ENCODE peak calls at places on chromosome 19, in ten cellular contexts. One of them, this sample, is unnamed.

GRCh38 chr19:46413262-46414031 is at the start of gene CCDC8:
- DNase-seq in ACHN: peak; percentile 92
- DNase-seq in stimulated activated CD8-positive, alpha-beta memory T cell treated with anti-CD3 and anti-CD28 coated beads, Interleukin-2, amount 100 ng/mL, for 48 hours: no peak
- DNase-seq in activated T-cell treated with anti-CD3 and anti-CD28 coated beads, Interleukin-2, amount 50 U/mL, for 4 hours: no peak
- DNase-seq in B cell: no peak
- DNase-seq in HCEC 1CT: peak; percentile 33
- DNase-seq in NCI-H2171 treated with DMSO at 0.1 percent for 48 hours: peak; percentile 92
- DNase-seq in NCI-H1105: peak; percentile 95
- DNase-seq in activated naive CD8-positive, alpha-beta T cell treated with anti-CD3 and anti-CD28 coated beads, Interleukin-2, amount 50 U/mL, for 24 hours: no peak
- DNase-seq in adipocyte: peak; percentile 90
- DNase-seq in this sample: peak; percentile 74

GRCh38 chr19:49514151-49514550 is 1.7 kb downstream of the FCGRT start:
- DNase-seq in ACHN: no peak
- DNase-seq in stimulated activated CD8-positive, alpha-beta memory T cell treated with anti-CD3 and anti-CD28 coated beads, Interleukin-2, amount 100 ng/mL, for 48 hours: no peak
- DNase-seq in activated T-cell treated with anti-CD3 and anti-CD28 coated beads, Interleukin-2, amount 50 U/mL, for 4 hours: no peak
- DNase-seq in B cell: no peak
- DNase-seq in HCEC 1CT: no peak
- DNase-seq in NCI-H2171 treated with DMSO at 0.1 percent for 48 hours: peak; percentile 43
- DNase-seq in NCI-H1105: no peak
- DNase-seq in activated naive CD8-positive, alpha-beta T cell treated with anti-CD3 and anti-CD28 coated beads, Interleukin-2, amount 50 U/mL, for 24 hours: no peak
- DNase-seq in adipocyte: no peak
- DNase-seq in this sample: no peak

GRCh38 chr19:39814595-39814994 is 19.4 kb downstream of the DYRK1B start:
- DNase-seq in ACHN: no peak
- DNase-seq in stimulated activated CD8-positive, alpha-beta memory T cell treated with anti-CD3 and anti-CD28 coated beads, Interleukin-2, amount 100 ng/mL, for 48 hours: no peak
- DNase-seq in activated T-cell treated with anti-CD3 and anti-CD28 coated beads, Interleukin-2, amount 50 U/mL, for 4 hours: no peak
- DNase-seq in B cell: no peak
- DNase-seq in HCEC 1CT: peak; percentile 7
- DNase-seq in NCI-H2171 treated with DMSO at 0.1 percent for 48 hours: no peak
- DNase-seq in NCI-H1105: no peak
- DNase-seq in activated naive CD8-positive, alpha-beta T cell treated with anti-CD3 and anti-CD28 coated beads, Interleukin-2, amount 50 U/mL, for 24 hours: no peak
- DNase-seq in adipocyte: peak; percentile 23
- DNase-seq in this sample: no peak

GRCh38 chr19:5122671-5123409 is 153.9 kb downstream of the KDM4B start:
- DNase-seq in ACHN: no peak
- DNase-seq in stimulated activated CD8-positive, alpha-beta memory T cell treated with anti-CD3 and anti-CD28 coated beads, Interleukin-2, amount 100 ng/mL, for 48 hours: no peak
- DNase-seq in activated T-cell treated with anti-CD3 and anti-CD28 coated beads, Interleukin-2, amount 50 U/mL, for 4 hours: no peak
- DNase-seq in B cell: no peak
- DNase-seq in HCEC 1CT: no peak
- DNase-seq in NCI-H2171 treated with DMSO at 0.1 percent for 48 hours: no peak
- DNase-seq in NCI-H1105: no peak
- DNase-seq in activated naive CD8-positive, alpha-beta T cell treated with anti-CD3 and anti-CD28 coated beads, Interleukin-2, amount 50 U/mL, for 24 hours: no peak
- DNase-seq in adipocyte: no peak
- DNase-seq in this sample: no peak

GRCh38 chr19:50427997-50428425 is 4.7 kb upstream of the MYBPC2 start:
- DNase-seq in ACHN: peak; percentile 84
- DNase-seq in stimulated activated CD8-positive, alpha-beta memory T cell treated with anti-CD3 and anti-CD28 coated beads, Interleukin-2, amount 100 ng/mL, for 48 hours: no peak
- DNase-seq in activated T-cell treated with anti-CD3 and anti-CD28 coated beads, Interleukin-2, amount 50 U/mL, for 4 hours: no peak
- DNase-seq in B cell: peak; percentile 81
- DNase-seq in HCEC 1CT: peak; percentile 28
- DNase-seq in NCI-H2171 treated with DMSO at 0.1 percent for 48 hours: peak; percentile 11
- DNase-seq in NCI-H1105: no peak
- DNase-seq in activated naive CD8-positive, alpha-beta T cell treated with anti-CD3 and anti-CD28 coated beads, Interleukin-2, amount 50 U/mL, for 24 hours: peak; percentile 41
- DNase-seq in adipocyte: peak; percentile 69
- DNase-seq in this sample: peak; percentile 73

GRCh38 chr19:47274891-47275865 is 493 bp downstream of the INAFM1 start:
- DNase-seq in ACHN: no peak
- DNase-seq in stimulated activated CD8-positive, alpha-beta memory T cell treated with anti-CD3 and anti-CD28 coated beads, Interleukin-2, amount 100 ng/mL, for 48 hours: no peak
- DNase-seq in activated T-cell treated with anti-CD3 and anti-CD28 coated beads, Interleukin-2, amount 50 U/mL, for 4 hours: peak; percentile 27
- DNase-seq in B cell: no peak
- DNase-seq in HCEC 1CT: peak; percentile 17
- DNase-seq in NCI-H2171 treated with DMSO at 0.1 percent for 48 hours: peak; percentile 23
- DNase-seq in NCI-H1105: peak; percentile 27
- DNase-seq in activated naive CD8-positive, alpha-beta T cell treated with anti-CD3 and anti-CD28 coated beads, Interleukin-2, amount 50 U/mL, for 24 hours: peak; percentile 26
- DNase-seq in adipocyte: no peak
- DNase-seq in this sample: peak; percentile 64

GRCh38 chr19:6164906-6165531 is 29.6 kb downstream of the ACSBG2 start:
- DNase-seq in ACHN: no peak
- DNase-seq in stimulated activated CD8-positive, alpha-beta memory T cell treated with anti-CD3 and anti-CD28 coated beads, Interleukin-2, amount 100 ng/mL, for 48 hours: no peak
- DNase-seq in activated T-cell treated with anti-CD3 and anti-CD28 coated beads, Interleukin-2, amount 50 U/mL, for 4 hours: no peak
- DNase-seq in B cell: no peak
- DNase-seq in HCEC 1CT: no peak
- DNase-seq in NCI-H2171 treated with DMSO at 0.1 percent for 48 hours: no peak
- DNase-seq in NCI-H1105: no peak
- DNase-seq in activated naive CD8-positive, alpha-beta T cell treated with anti-CD3 and anti-CD28 coated beads, Interleukin-2, amount 50 U/mL, for 24 hours: no peak
- DNase-seq in adipocyte: no peak
- DNase-seq in this sample: peak; percentile 5

GRCh38 chr19:1373042-1373533 is 10.6 kb upstream of the NDUFS7 start:
- DNase-seq in ACHN: no peak
- DNase-seq in stimulated activated CD8-positive, alpha-beta memory T cell treated with anti-CD3 and anti-CD28 coated beads, Interleukin-2, amount 100 ng/mL, for 48 hours: no peak
- DNase-seq in activated T-cell treated with anti-CD3 and anti-CD28 coated beads, Interleukin-2, amount 50 U/mL, for 4 hours: no peak
- DNase-seq in B cell: no peak
- DNase-seq in HCEC 1CT: no peak
- DNase-seq in NCI-H2171 treated with DMSO at 0.1 percent for 48 hours: no peak
- DNase-seq in NCI-H1105: no peak
- DNase-seq in activated naive CD8-positive, alpha-beta T cell treated with anti-CD3 and anti-CD28 coated beads, Interleukin-2, amount 50 U/mL, for 24 hours: no peak
- DNase-seq in adipocyte: no peak
- DNase-seq in this sample: no peak

GRCh38 chr19:34556500-34556899 is 74.9 kb downstream of the WTIP start:
- DNase-seq in ACHN: peak; percentile 9
- DNase-seq in stimulated activated CD8-positive, alpha-beta memory T cell treated with anti-CD3 and anti-CD28 coated beads, Interleukin-2, amount 100 ng/mL, for 48 hours: no peak
- DNase-seq in activated T-cell treated with anti-CD3 and anti-CD28 coated beads, Interleukin-2, amount 50 U/mL, for 4 hours: no peak
- DNase-seq in B cell: no peak
- DNase-seq in HCEC 1CT: no peak
- DNase-seq in NCI-H2171 treated with DMSO at 0.1 percent for 48 hours: no peak
- DNase-seq in NCI-H1105: no peak
- DNase-seq in activated naive CD8-positive, alpha-beta T cell treated with anti-CD3 and anti-CD28 coated beads, Interleukin-2, amount 50 U/mL, for 24 hours: peak; percentile 32
- DNase-seq in adipocyte: peak; percentile 17
- DNase-seq in this sample: peak; percentile 66

GRCh38 chr19:40057166-40057565 is 1.1 kb upstream of the ZNF780B start:
- DNase-seq in ACHN: no peak
- DNase-seq in stimulated activated CD8-positive, alpha-beta memory T cell treated with anti-CD3 and anti-CD28 coated beads, Interleukin-2, amount 100 ng/mL, for 48 hours: no peak
- DNase-seq in activated T-cell treated with anti-CD3 and anti-CD28 coated beads, Interleukin-2, amount 50 U/mL, for 4 hours: no peak
- DNase-seq in B cell: no peak
- DNase-seq in HCEC 1CT: no peak
- DNase-seq in NCI-H2171 treated with DMSO at 0.1 percent for 48 hours: no peak
- DNase-seq in NCI-H1105: no peak
- DNase-seq in activated naive CD8-positive, alpha-beta T cell treated with anti-CD3 and anti-CD28 coated beads, Interleukin-2, amount 50 U/mL, for 24 hours: no peak
- DNase-seq in adipocyte: no peak
- DNase-seq in this sample: no peak

GRCh38 chr19:58518261-58519086 is 1.1 kb downstream of the ZBTB45 start:
- DNase-seq in ACHN: no peak
- DNase-seq in stimulated activated CD8-positive, alpha-beta memory T cell treated with anti-CD3 and anti-CD28 coated beads, Interleukin-2, amount 100 ng/mL, for 48 hours: no peak
- DNase-seq in activated T-cell treated with anti-CD3 and anti-CD28 coated beads, Interleukin-2, amount 50 U/mL, for 4 hours: no peak
- DNase-seq in B cell: peak; percentile 27
- DNase-seq in HCEC 1CT: no peak
- DNase-seq in NCI-H2171 treated with DMSO at 0.1 percent for 48 hours: no peak
- DNase-seq in NCI-H1105: no peak
- DNase-seq in activated naive CD8-positive, alpha-beta T cell treated with anti-CD3 and anti-CD28 coated beads, Interleukin-2, amount 50 U/mL, for 24 hours: no peak
- DNase-seq in adipocyte: peak; percentile 20
- DNase-seq in this sample: peak; percentile 30

GRCh38 chr19:34503546-34504272 is 22.2 kb downstream of the WTIP start:
- DNase-seq in ACHN: no peak
- DNase-seq in stimulated activated CD8-positive, alpha-beta memory T cell treated with anti-CD3 and anti-CD28 coated beads, Interleukin-2, amount 100 ng/mL, for 48 hours: no peak
- DNase-seq in activated T-cell treated with anti-CD3 and anti-CD28 coated beads, Interleukin-2, amount 50 U/mL, for 4 hours: no peak
- DNase-seq in B cell: peak; percentile 17
- DNase-seq in HCEC 1CT: no peak
- DNase-seq in NCI-H2171 treated with DMSO at 0.1 percent for 48 hours: no peak
- DNase-seq in NCI-H1105: no peak
- DNase-seq in activated naive CD8-positive, alpha-beta T cell treated with anti-CD3 and anti-CD28 coated beads, Interleukin-2, amount 50 U/mL, for 24 hours: no peak
- DNase-seq in adipocyte: no peak
- DNase-seq in this sample: no peak

GRCh38 chr19:33377586-33378475 is 4.3 kb downstream of the CEBPG start:
- DNase-seq in ACHN: no peak
- DNase-seq in stimulated activated CD8-positive, alpha-beta memory T cell treated with anti-CD3 and anti-CD28 coated beads, Interleukin-2, amount 100 ng/mL, for 48 hours: no peak
- DNase-seq in activated T-cell treated with anti-CD3 and anti-CD28 coated beads, Interleukin-2, amount 50 U/mL, for 4 hours: no peak
- DNase-seq in B cell: no peak
- DNase-seq in HCEC 1CT: no peak
- DNase-seq in NCI-H2171 treated with DMSO at 0.1 percent for 48 hours: no peak
- DNase-seq in NCI-H1105: no peak
- DNase-seq in activated naive CD8-positive, alpha-beta T cell treated with anti-CD3 and anti-CD28 coated beads, Interleukin-2, amount 50 U/mL, for 24 hours: no peak
- DNase-seq in adipocyte: no peak
- DNase-seq in this sample: peak; percentile 76

GRCh38 chr19:13953021-13953531 is 767 bp downstream of the DCAF15 start:
- DNase-seq in ACHN: peak; percentile 48
- DNase-seq in stimulated activated CD8-positive, alpha-beta memory T cell treated with anti-CD3 and anti-CD28 coated beads, Interleukin-2, amount 100 ng/mL, for 48 hours: no peak
- DNase-seq in activated T-cell treated with anti-CD3 and anti-CD28 coated beads, Interleukin-2, amount 50 U/mL, for 4 hours: no peak
- DNase-seq in B cell: no peak
- DNase-seq in HCEC 1CT: peak; percentile 55
- DNase-seq in NCI-H2171 treated with DMSO at 0.1 percent for 48 hours: no peak
- DNase-seq in NCI-H1105: no peak
- DNase-seq in activated naive CD8-positive, alpha-beta T cell treated with anti-CD3 and anti-CD28 coated beads, Interleukin-2, amount 50 U/mL, for 24 hours: peak; percentile 12
- DNase-seq in adipocyte: peak; percentile 70
- DNase-seq in this sample: peak; percentile 87

GRCh38 chr19:458091-459042 is 2.5 kb downstream of the SHC2 start:
- DNase-seq in ACHN: no peak
- DNase-seq in stimulated activated CD8-positive, alpha-beta memory T cell treated with anti-CD3 and anti-CD28 coated beads, Interleukin-2, amount 100 ng/mL, for 48 hours: no peak
- DNase-seq in activated T-cell treated with anti-CD3 and anti-CD28 coated beads, Interleukin-2, amount 50 U/mL, for 4 hours: no peak
- DNase-seq in B cell: no peak
- DNase-seq in HCEC 1CT: no peak
- DNase-seq in NCI-H2171 treated with DMSO at 0.1 percent for 48 hours: no peak
- DNase-seq in NCI-H1105: no peak
- DNase-seq in activated naive CD8-positive, alpha-beta T cell treated with anti-CD3 and anti-CD28 coated beads, Interleukin-2, amount 50 U/mL, for 24 hours: no peak
- DNase-seq in adipocyte: no peak
- DNase-seq in this sample: no peak

GRCh38 chr19:19232231-19232630 is 20.5 kb downstream of the NCAN start:
- DNase-seq in ACHN: no peak
- DNase-seq in stimulated activated CD8-positive, alpha-beta memory T cell treated with anti-CD3 and anti-CD28 coated beads, Interleukin-2, amount 100 ng/mL, for 48 hours: no peak
- DNase-seq in activated T-cell treated with anti-CD3 and anti-CD28 coated beads, Interleukin-2, amount 50 U/mL, for 4 hours: no peak
- DNase-seq in B cell: no peak
- DNase-seq in HCEC 1CT: no peak
- DNase-seq in NCI-H2171 treated with DMSO at 0.1 percent for 48 hours: peak; percentile 81
- DNase-seq in NCI-H1105: no peak
- DNase-seq in activated naive CD8-positive, alpha-beta T cell treated with anti-CD3 and anti-CD28 coated beads, Interleukin-2, amount 50 U/mL, for 24 hours: no peak
- DNase-seq in adipocyte: no peak
- DNase-seq in this sample: no peak

GRCh38 chr19:21128901-21129698 is 12.7 kb upstream of the ZNF431 start:
- DNase-seq in ACHN: no peak
- DNase-seq in stimulated activated CD8-positive, alpha-beta memory T cell treated with anti-CD3 and anti-CD28 coated beads, Interleukin-2, amount 100 ng/mL, for 48 hours: no peak
- DNase-seq in activated T-cell treated with anti-CD3 and anti-CD28 coated beads, Interleukin-2, amount 50 U/mL, for 4 hours: no peak
- DNase-seq in B cell: no peak
- DNase-seq in HCEC 1CT: no peak
- DNase-seq in NCI-H2171 treated with DMSO at 0.1 percent for 48 hours: no peak
- DNase-seq in NCI-H1105: no peak
- DNase-seq in activated naive CD8-positive, alpha-beta T cell treated with anti-CD3 and anti-CD28 coated beads, Interleukin-2, amount 50 U/mL, for 24 hours: no peak
- DNase-seq in adipocyte: no peak
- DNase-seq in this sample: no peak

GRCh38 chr19:572891-573825 is 762 bp downstream of the BSG start:
- DNase-seq in ACHN: peak; percentile 59
- DNase-seq in stimulated activated CD8-positive, alpha-beta memory T cell treated with anti-CD3 and anti-CD28 coated beads, Interleukin-2, amount 100 ng/mL, for 48 hours: no peak
- DNase-seq in activated T-cell treated with anti-CD3 and anti-CD28 coated beads, Interleukin-2, amount 50 U/mL, for 4 hours: no peak
- DNase-seq in B cell: no peak
- DNase-seq in HCEC 1CT: peak; percentile 41
- DNase-seq in NCI-H2171 treated with DMSO at 0.1 percent for 48 hours: peak; percentile 40
- DNase-seq in NCI-H1105: no peak
- DNase-seq in activated naive CD8-positive, alpha-beta T cell treated with anti-CD3 and anti-CD28 coated beads, Interleukin-2, amount 50 U/mL, for 24 hours: no peak
- DNase-seq in adipocyte: peak; percentile 80
- DNase-seq in this sample: peak; percentile 82

GRCh38 chr19:47020992-47021496 is 1.4 kb downstream of the NPAS1 start:
- DNase-seq in ACHN: no peak
- DNase-seq in stimulated activated CD8-positive, alpha-beta memory T cell treated with anti-CD3 and anti-CD28 coated beads, Interleukin-2, amount 100 ng/mL, for 48 hours: no peak
- DNase-seq in activated T-cell treated with anti-CD3 and anti-CD28 coated beads, Interleukin-2, amount 50 U/mL, for 4 hours: no peak
- DNase-seq in B cell: no peak
- DNase-seq in HCEC 1CT: no peak
- DNase-seq in NCI-H2171 treated with DMSO at 0.1 percent for 48 hours: no peak
- DNase-seq in NCI-H1105: no peak
- DNase-seq in activated naive CD8-positive, alpha-beta T cell treated with anti-CD3 and anti-CD28 coated beads, Interleukin-2, amount 50 U/mL, for 24 hours: no peak
- DNase-seq in adipocyte: peak; percentile 42
- DNase-seq in this sample: peak; percentile 65

GRCh38 chr19:51514866-51515481 is 13.4 kb upstream of the SIGLEC12 start:
- DNase-seq in ACHN: peak; percentile 53
- DNase-seq in stimulated activated CD8-positive, alpha-beta memory T cell treated with anti-CD3 and anti-CD28 coated beads, Interleukin-2, amount 100 ng/mL, for 48 hours: no peak
- DNase-seq in activated T-cell treated with anti-CD3 and anti-CD28 coated beads, Interleukin-2, amount 50 U/mL, for 4 hours: no peak
- DNase-seq in B cell: peak; percentile 57
- DNase-seq in HCEC 1CT: peak; percentile 24
- DNase-seq in NCI-H2171 treated with DMSO at 0.1 percent for 48 hours: peak; percentile 43
- DNase-seq in NCI-H1105: peak; percentile 19
- DNase-seq in activated naive CD8-positive, alpha-beta T cell treated with anti-CD3 and anti-CD28 coated beads, Interleukin-2, amount 50 U/mL, for 24 hours: no peak
- DNase-seq in adipocyte: peak; percentile 76
- DNase-seq in this sample: peak; percentile 65

GRCh38 chr19:8536282-8536681 is 22.3 kb upstream of the ZNF414 start:
- DNase-seq in ACHN: no peak
- DNase-seq in stimulated activated CD8-positive, alpha-beta memory T cell treated with anti-CD3 and anti-CD28 coated beads, Interleukin-2, amount 100 ng/mL, for 48 hours: no peak
- DNase-seq in activated T-cell treated with anti-CD3 and anti-CD28 coated beads, Interleukin-2, amount 50 U/mL, for 4 hours: no peak
- DNase-seq in B cell: no peak
- DNase-seq in HCEC 1CT: no peak
- DNase-seq in NCI-H2171 treated with DMSO at 0.1 percent for 48 hours: no peak
- DNase-seq in NCI-H1105: no peak
- DNase-seq in activated naive CD8-positive, alpha-beta T cell treated with anti-CD3 and anti-CD28 coated beads, Interleukin-2, amount 50 U/mL, for 24 hours: no peak
- DNase-seq in adipocyte: no peak
- DNase-seq in this sample: no peak

GRCh38 chr19:55676384-55676783 is 1.4 kb downstream of the EPN1 start:
- DNase-seq in ACHN: no peak
- DNase-seq in stimulated activated CD8-positive, alpha-beta memory T cell treated with anti-CD3 and anti-CD28 coated beads, Interleukin-2, amount 100 ng/mL, for 48 hours: no peak
- DNase-seq in activated T-cell treated with anti-CD3 and anti-CD28 coated beads, Interleukin-2, amount 50 U/mL, for 4 hours: no peak
- DNase-seq in B cell: no peak
- DNase-seq in HCEC 1CT: peak; percentile 18
- DNase-seq in NCI-H2171 treated with DMSO at 0.1 percent for 48 hours: no peak
- DNase-seq in NCI-H1105: no peak
- DNase-seq in activated naive CD8-positive, alpha-beta T cell treated with anti-CD3 and anti-CD28 coated beads, Interleukin-2, amount 50 U/mL, for 24 hours: no peak
- DNase-seq in adipocyte: peak; percentile 15
- DNase-seq in this sample: peak; percentile 56

GRCh38 chr19:33060586-33060985 is 4.1 kb downstream of the RHPN2 start:
- DNase-seq in ACHN: no peak
- DNase-seq in stimulated activated CD8-positive, alpha-beta memory T cell treated with anti-CD3 and anti-CD28 coated beads, Interleukin-2, amount 100 ng/mL, for 48 hours: no peak
- DNase-seq in activated T-cell treated with anti-CD3 and anti-CD28 coated beads, Interleukin-2, amount 50 U/mL, for 4 hours: no peak
- DNase-seq in B cell: no peak
- DNase-seq in HCEC 1CT: no peak
- DNase-seq in NCI-H2171 treated with DMSO at 0.1 percent for 48 hours: no peak
- DNase-seq in NCI-H1105: no peak
- DNase-seq in activated naive CD8-positive, alpha-beta T cell treated with anti-CD3 and anti-CD28 coated beads, Interleukin-2, amount 50 U/mL, for 24 hours: no peak
- DNase-seq in adipocyte: no peak
- DNase-seq in this sample: no peak

GRCh38 chr19:5826531-5827341 is 12.8 kb downstream of the FUT6 start:
- DNase-seq in ACHN: peak; percentile 82
- DNase-seq in stimulated activated CD8-positive, alpha-beta memory T cell treated with anti-CD3 and anti-CD28 coated beads, Interleukin-2, amount 100 ng/mL, for 48 hours: no peak
- DNase-seq in activated T-cell treated with anti-CD3 and anti-CD28 coated beads, Interleukin-2, amount 50 U/mL, for 4 hours: no peak
- DNase-seq in B cell: peak; percentile 73
- DNase-seq in HCEC 1CT: no peak
- DNase-seq in NCI-H2171 treated with DMSO at 0.1 percent for 48 hours: peak; percentile 98
- DNase-seq in NCI-H1105: peak; percentile 96
- DNase-seq in activated naive CD8-positive, alpha-beta T cell treated with anti-CD3 and anti-CD28 coated beads, Interleukin-2, amount 50 U/mL, for 24 hours: peak; percentile 38
- DNase-seq in adipocyte: peak; percentile 29
- DNase-seq in this sample: peak; percentile 67

GRCh38 chr19:19602713-19603320 is 15.7 kb downstream of the PBX4 start:
- DNase-seq in ACHN: no peak
- DNase-seq in stimulated activated CD8-positive, alpha-beta memory T cell treated with anti-CD3 and anti-CD28 coated beads, Interleukin-2, amount 100 ng/mL, for 48 hours: no peak
- DNase-seq in activated T-cell treated with anti-CD3 and anti-CD28 coated beads, Interleukin-2, amount 50 U/mL, for 4 hours: no peak
- DNase-seq in B cell: no peak
- DNase-seq in HCEC 1CT: no peak
- DNase-seq in NCI-H2171 treated with DMSO at 0.1 percent for 48 hours: no peak
- DNase-seq in NCI-H1105: no peak
- DNase-seq in activated naive CD8-positive, alpha-beta T cell treated with anti-CD3 and anti-CD28 coated beads, Interleukin-2, amount 50 U/mL, for 24 hours: no peak
- DNase-seq in adipocyte: no peak
- DNase-seq in this sample: no peak

GRCh38 chr19:16067205-16067938 is 8.9 kb upstream of the TPM4 start:
- DNase-seq in ACHN: no peak
- DNase-seq in stimulated activated CD8-positive, alpha-beta memory T cell treated with anti-CD3 and anti-CD28 coated beads, Interleukin-2, amount 100 ng/mL, for 48 hours: no peak
- DNase-seq in activated T-cell treated with anti-CD3 and anti-CD28 coated beads, Interleukin-2, amount 50 U/mL, for 4 hours: no peak
- DNase-seq in B cell: no peak
- DNase-seq in HCEC 1CT: peak; percentile 97
- DNase-seq in NCI-H2171 treated with DMSO at 0.1 percent for 48 hours: no peak
- DNase-seq in NCI-H1105: no peak
- DNase-seq in activated naive CD8-positive, alpha-beta T cell treated with anti-CD3 and anti-CD28 coated beads, Interleukin-2, amount 50 U/mL, for 24 hours: no peak
- DNase-seq in adipocyte: no peak
- DNase-seq in this sample: peak; percentile 95

GRCh38 chr19:18202759-18203407 is 959 bp downstream of the RAB3A start:
- DNase-seq in ACHN: no peak
- DNase-seq in stimulated activated CD8-positive, alpha-beta memory T cell treated with anti-CD3 and anti-CD28 coated beads, Interleukin-2, amount 100 ng/mL, for 48 hours: no peak
- DNase-seq in activated T-cell treated with anti-CD3 and anti-CD28 coated beads, Interleukin-2, amount 50 U/mL, for 4 hours: no peak
- DNase-seq in B cell: peak; percentile 46
- DNase-seq in HCEC 1CT: peak; percentile 17
- DNase-seq in NCI-H2171 treated with DMSO at 0.1 percent for 48 hours: peak; percentile 33
- DNase-seq in NCI-H1105: no peak
- DNase-seq in activated naive CD8-positive, alpha-beta T cell treated with anti-CD3 and anti-CD28 coated beads, Interleukin-2, amount 50 U/mL, for 24 hours: peak; percentile 45
- DNase-seq in adipocyte: peak; percentile 20
- DNase-seq in this sample: peak; percentile 43

GRCh38 chr19:1151917-1152601 is 22.0 kb downstream of the SBNO2 start:
- DNase-seq in ACHN: no peak
- DNase-seq in stimulated activated CD8-positive, alpha-beta memory T cell treated with anti-CD3 and anti-CD28 coated beads, Interleukin-2, amount 100 ng/mL, for 48 hours: no peak
- DNase-seq in activated T-cell treated with anti-CD3 and anti-CD28 coated beads, Interleukin-2, amount 50 U/mL, for 4 hours: no peak
- DNase-seq in B cell: peak; percentile 42
- DNase-seq in HCEC 1CT: no peak
- DNase-seq in NCI-H2171 treated with DMSO at 0.1 percent for 48 hours: no peak
- DNase-seq in NCI-H1105: no peak
- DNase-seq in activated naive CD8-positive, alpha-beta T cell treated with anti-CD3 and anti-CD28 coated beads, Interleukin-2, amount 50 U/mL, for 24 hours: no peak
- DNase-seq in adipocyte: no peak
- DNase-seq in this sample: peak; percentile 80

This sample was measured in GM23248.